ENCODE peak calls at places on chromosomes 13 and 19, in ten cellular contexts. P is mucosa of descending colon, Q is ascending aorta, C is PC-3, J is heart left ventricle, S is esophagus muscularis mucosa, H is astrocyte of the spinal cord, Y is BE2C, I is Panc1, U is tibial artery. B is an unnamed sample.

GRCh38 chr13:114161644-114162532 is 17.2 kb upstream of the CFAP97D2 start:
- DNase-seq in P (peak), Q (no peak), C (peak), J (no peak), S (no peak), H (no peak), Y (no peak), I (no peak), U (peak), B (peak)

GRCh38 chr13:65307056-65307455 is 1923.1 kb downstream of the PCDH9 start:
- DNase-seq in P (no peak), Q (no peak), C (no peak), J (no peak), S (no peak), H (no peak), Y (no peak), I (no peak), U (no peak), B (no peak)

GRCh38 chr19:996051-996838 is 4.0 kb upstream of the GRIN3B start:
- DNase-seq in P (no peak), Q (no peak), C (peak), J (no peak), S (no peak), H (peak), Y (peak), I (no peak), U (no peak), B (no peak)

GRCh38 chr13:31896427-31896826 is 135.1 kb upstream of the FRY start:
- DNase-seq in P (no peak), Q (no peak), C (no peak), J (no peak), S (no peak), H (peak), Y (peak), I (no peak), U (peak), B (no peak)

GRCh38 chr13:84686973-84687372 is 804.7 kb upstream of the SLITRK1 start:
- DNase-seq in P (no peak), Q (no peak), C (no peak), J (no peak), S (no peak), H (no peak), Y (no peak), I (no peak), U (no peak), B (no peak)

GRCh38 chr19:32858559-32858958 is 11.0 kb downstream of the SLC7A9 start:
- DNase-seq in P (no peak), Q (no peak), C (no peak), J (no peak), S (no peak), H (no peak), Y (no peak), I (no peak), U (peak), B (no peak)

GRCh38 chr13:27177852-27178251 is 6.2 kb upstream of the USP12 start:
- DNase-seq in P (no peak), Q (no peak), C (no peak), J (no peak), S (no peak), H (no peak), Y (no peak), I (no peak), U (no peak), B (no peak)

GRCh38 chr13:46211116-46211515 is 612 bp upstream of the LRRC63 start:
- DNase-seq in P (no peak), Q (no peak), C (peak), J (no peak), S (no peak), H (peak), Y (no peak), I (no peak), U (no peak), B (no peak)

GRCh38 chr19:55094456-55095259 is 19.0 kb downstream of the EPS8L1 start:
- DNase-seq in P (no peak), Q (no peak), C (no peak), J (peak), S (no peak), H (no peak), Y (no peak), I (no peak), U (no peak), B (no peak)

GRCh38 chr19:31256601-31256990 is 92.6 kb downstream of the TSHZ3 start:
- DNase-seq in P (no peak), Q (no peak), C (no peak), J (no peak), S (peak), H (no peak), Y (no peak), I (no peak), U (peak), B (no peak)

GRCh38 chr19:17455711-17456123 is 5.0 kb downstream of the NXNL1 start:
- DNase-seq in P (no peak), Q (no peak), C (no peak), J (peak), S (no peak), H (no peak), Y (peak), I (no peak), U (no peak), B (no peak)

GRCh38 chr13:113001251-113002140 is 32.5 kb downstream of the MCF2L start:
- DNase-seq in P (peak), Q (no peak), C (peak), J (no peak), S (no peak), H (peak), Y (peak), I (no peak), U (no peak), B (no peak)

GRCh38 chr13:98834254-98834960 is 81.9 kb upstream of the SLC15A1 start:
- DNase-seq in P (no peak), Q (no peak), C (no peak), J (no peak), S (no peak), H (no peak), Y (no peak), I (no peak), U (no peak), B (no peak)

GRCh38 chr19:41323430-41324125 is 13.6 kb downstream of the CCDC97 start:
- DNase-seq in P (peak), Q (peak), C (peak), J (peak), S (no peak), H (peak), Y (peak), I (no peak), U (peak), B (no peak)

GRCh38 chr19:1956868-1957492 is 16.0 kb downstream of the CSNK1G2 start:
- DNase-seq in P (no peak), Q (no peak), C (no peak), J (peak), S (no peak), H (no peak), Y (no peak), I (no peak), U (no peak), B (no peak)

GRCh38 chr19:35642312-35642711 is 767 bp downstream of the ETV2 start:
- DNase-seq in P (no peak), Q (no peak), C (no peak), J (no peak), S (no peak), H (no peak), Y (no peak), I (no peak), U (no peak), B (no peak)

GRCh38 chr13:29472317-29472961 is 123.0 kb downstream of the SLC7A1 start:
- DNase-seq in P (peak), Q (no peak), C (peak), J (no peak), S (no peak), H (peak), Y (peak), I (peak), U (no peak), B (no peak)

GRCh38 chr13:114268344-114269280 is 12.8 kb upstream of the UPF3A start:
- DNase-seq in P (no peak), Q (no peak), C (no peak), J (no peak), S (no peak), H (peak), Y (no peak), I (no peak), U (no peak), B (no peak)

GRCh38 chr19:30718728-30719127 is 346.5 kb downstream of the ZNF536 start:
- DNase-seq in P (no peak), Q (no peak), C (no peak), J (no peak), S (no peak), H (no peak), Y (no peak), I (no peak), U (no peak), B (no peak)

GRCh38 chr13:94968040-94968756 is 255.9 kb upstream of the SOX21 start:
- DNase-seq in P (no peak), Q (no peak), C (no peak), J (no peak), S (no peak), H (peak), Y (peak), I (no peak), U (no peak), B (no peak)

GRCh38 chr13:40318366-40318765 is 348.1 kb downstream of the FOXO1 start:
- DNase-seq in P (no peak), Q (no peak), C (no peak), J (peak), S (peak), H (no peak), Y (peak), I (no peak), U (peak), B (no peak)

GRCh38 chr13:92802776-92803175 is 423.8 kb upstream of the GPC6 start:
- DNase-seq in P (no peak), Q (no peak), C (peak), J (no peak), S (no peak), H (no peak), Y (no peak), I (no peak), U (no peak), B (no peak)

GRCh38 chr13:75180805-75181455 is 301.0 kb downstream of the TBC1D4 start:
- DNase-seq in P (no peak), Q (no peak), C (peak), J (no peak), S (no peak), H (peak), Y (no peak), I (no peak), U (no peak), B (no peak)

GRCh38 chr13:75547917-75548316 is 1.7 kb upstream of the UCHL3 start:
- DNase-seq in P (no peak), Q (no peak), C (no peak), J (no peak), S (no peak), H (no peak), Y (no peak), I (no peak), U (no peak), B (no peak)

GRCh38 chr13:73216381-73216831 is 157.6 kb downstream of the KLF5 start:
- DNase-seq in P (no peak), Q (no peak), C (no peak), J (no peak), S (no peak), H (no peak), Y (no peak), I (no peak), U (no peak), B (no peak)
- TF ChIP-seq CTCF in P (no peak), Q (no peak), C (no peak), J (no peak), S (no peak), H (no peak), Y (no peak), I (no peak), U (no peak), B (no peak)

GRCh38 chr19:13016245-13016627 is 21.0 kb downstream of the NFIX start:
- DNase-seq in P (no peak), Q (no peak), C (peak), J (no peak), S (no peak), H (no peak), Y (no peak), I (no peak), U (no peak), B (no peak)
- TF ChIP-seq CTCF in P (no peak), Q (no peak), C (no peak), J (no peak), S (no peak), H (no peak), Y (no peak), I (no peak), U (no peak), B (no peak)

DNA sequence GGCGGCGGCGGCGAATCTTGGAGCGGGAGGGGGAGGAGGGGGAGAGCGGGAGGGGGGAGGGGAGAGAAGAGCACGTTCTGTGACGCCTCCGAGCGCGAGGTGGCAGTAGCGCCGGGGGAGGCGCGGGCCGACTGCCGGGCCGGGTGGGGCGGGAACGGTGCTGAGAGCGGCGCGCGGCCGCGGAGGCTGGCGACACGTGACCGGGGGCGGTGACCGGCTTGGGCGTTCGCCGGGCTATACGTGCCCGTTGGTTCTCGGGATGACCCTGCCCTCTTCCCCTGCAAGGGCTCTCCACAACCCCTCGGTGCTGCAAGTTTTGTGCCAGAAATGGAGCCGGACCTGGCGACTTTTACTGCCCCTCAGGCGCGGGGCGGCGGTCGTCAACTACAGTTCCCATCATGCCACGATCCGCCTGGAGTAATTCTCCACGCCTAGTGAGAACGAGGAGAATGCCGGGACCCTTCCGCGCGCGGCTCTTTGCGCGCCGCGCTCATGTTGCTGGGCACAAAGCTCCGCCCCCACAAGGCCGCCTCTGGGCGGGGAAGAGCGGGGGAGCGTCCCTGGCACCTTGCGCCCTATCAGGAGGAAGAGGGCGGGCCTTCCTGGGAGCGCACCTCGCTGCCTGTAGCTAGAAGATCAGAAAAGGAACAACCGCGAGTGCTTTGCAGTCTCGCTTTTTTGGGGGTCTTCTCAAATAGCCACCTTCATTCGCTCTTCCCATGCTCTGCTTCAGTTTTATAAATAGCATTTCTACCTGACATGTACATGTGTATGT is at the start of gene KPNA3:
- DNase-seq in P (peak), Q (peak), C (peak), J (peak), S (peak), H (peak), Y (peak), I (peak), U (peak), B (peak)
- TF ChIP-seq CTCF in P (peak), Q (peak), C (no peak), J (peak), S (no peak), H (no peak), Y (no peak), I (peak), U (no peak), B (no peak)

DNA sequence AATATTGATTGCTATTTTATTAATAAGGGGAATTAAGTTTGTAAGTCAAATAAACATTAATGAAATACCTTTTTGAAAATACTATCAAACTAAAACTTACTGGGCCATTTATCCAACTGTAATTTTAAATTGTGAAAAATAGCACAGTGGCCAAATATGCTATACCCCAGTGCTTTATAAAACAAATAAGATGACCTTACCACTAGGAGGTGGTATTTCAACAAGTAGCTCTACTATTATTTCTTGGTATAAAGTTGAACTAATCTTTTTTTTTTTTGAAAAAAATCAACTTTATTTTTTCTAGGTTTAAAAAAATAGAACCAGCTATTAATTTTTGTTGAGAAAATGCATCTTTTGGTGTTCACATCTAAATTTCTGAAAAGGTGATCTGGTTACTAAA is 14.7 kb downstream of the LACC1 start:
- DNase-seq in P (no peak), Q (no peak), C (peak), J (no peak), S (no peak), H (no peak), Y (no peak), I (no peak), U (no peak), B (no peak)
- TF ChIP-seq CTCF in P (no peak), Q (no peak), C (peak), J (no peak), S (no peak), H (peak), Y (peak), I (peak), U (no peak), B (no peak)

GRCh38 chr13:103788061-103788652 is 721.9 kb upstream of the SLC10A2 start:
- DNase-seq in P (no peak), Q (no peak), C (peak), J (no peak), S (no peak), H (no peak), Y (peak), I (no peak), U (no peak), B (no peak)
- TF ChIP-seq CTCF in P (no peak), Q (no peak), C (peak), J (peak), S (no peak), H (peak), Y (peak), I (no peak), U (no peak), B (no peak)

DNA sequence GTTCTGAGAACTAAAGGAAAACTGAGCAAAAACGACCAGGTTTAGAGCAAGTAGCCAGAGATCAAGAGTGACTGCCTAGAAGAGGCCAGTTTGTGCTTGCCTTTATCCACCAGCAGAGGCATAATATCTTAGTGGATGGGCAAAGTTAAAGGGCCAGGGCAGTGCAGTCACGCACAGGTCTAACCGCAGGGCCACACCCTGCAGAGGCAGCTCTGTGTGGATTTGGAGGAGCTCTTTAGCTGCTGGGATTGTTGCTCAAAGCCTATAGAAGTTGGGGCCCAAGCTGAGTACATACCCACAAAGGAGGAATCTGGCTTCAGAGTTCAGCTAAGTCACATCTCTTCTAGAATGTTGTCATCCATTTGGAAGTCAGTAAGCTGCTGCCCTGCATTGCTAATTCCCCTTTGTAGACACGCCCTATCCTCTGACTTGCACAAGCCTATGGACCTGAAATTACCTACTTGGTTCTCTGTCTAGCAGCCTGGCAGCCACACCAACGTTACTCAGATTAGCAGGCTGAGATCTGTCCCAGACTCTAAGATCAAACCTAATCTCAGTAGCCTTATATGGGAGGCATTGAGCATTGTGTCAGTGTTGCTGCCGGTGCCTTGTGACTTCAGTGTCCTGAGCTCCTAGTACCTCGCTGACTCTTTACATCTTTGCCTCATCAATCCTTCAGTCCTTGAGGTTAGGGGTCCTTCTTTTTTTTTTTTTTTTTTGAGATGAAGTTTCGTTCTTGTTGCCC is 102.9 kb upstream of the STARD13 start:
- DNase-seq in P (no peak), Q (no peak), C (no peak), J (no peak), S (no peak), H (no peak), Y (no peak), I (no peak), U (no peak), B (no peak)
- TF ChIP-seq CTCF in P (no peak), Q (no peak), C (peak), J (no peak), S (no peak), H (no peak), Y (peak), I (no peak), U (no peak), B (no peak)

DNA sequence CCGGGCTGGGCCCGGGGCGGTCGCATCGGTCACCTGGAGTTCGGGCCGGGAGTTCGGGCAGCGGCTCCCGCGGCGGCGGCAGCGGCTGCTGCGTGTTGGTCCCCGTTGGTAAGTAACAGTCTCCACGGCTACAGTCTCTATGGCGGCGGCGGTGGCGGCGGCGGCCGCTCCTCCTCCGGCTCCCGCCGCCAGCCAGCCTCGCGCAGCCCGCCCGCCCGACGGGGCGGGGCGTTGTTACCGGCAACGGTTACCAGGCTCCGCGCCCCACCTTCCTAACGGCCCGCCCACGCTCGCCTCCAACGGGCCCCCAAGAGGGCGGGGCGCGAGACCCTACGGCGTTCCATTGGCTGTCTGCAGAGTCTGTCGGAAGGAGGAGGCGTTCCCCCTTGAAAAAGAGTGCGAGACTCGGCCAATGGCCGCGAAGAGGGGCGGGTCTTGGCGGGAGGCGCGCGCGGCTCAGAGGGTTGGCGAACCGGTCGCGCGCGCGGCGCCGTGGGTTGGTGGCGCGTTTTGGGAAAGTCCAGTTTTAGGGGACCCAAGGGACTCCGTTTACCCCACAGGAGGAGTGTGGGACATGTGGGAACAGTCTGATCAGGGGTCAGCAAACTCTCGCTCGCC is at the start of gene RFX2:
- DNase-seq in P (peak), Q (peak), C (peak), J (peak), S (peak), H (peak), Y (peak), I (peak), U (peak), B (peak)
- TF ChIP-seq CTCF in P (peak), Q (no peak), C (no peak), J (no peak), S (no peak), H (no peak), Y (no peak), I (no peak), U (no peak), B (no peak)

B was measured in omental fat pad.